ENCODE peak calls at places on chromosomes 6 and 20, in eight cellular contexts. One of them, this sample, is unnamed.
A peak's percentile ranks its signal among the peaks of the same experiment; 100 is the strongest.

GRCh38 chr6:158431560-158431959 is 119.3 kb downstream of the TULP4 start:
- ATAC-seq in IMR-90: no peak
- ATAC-seq in heart left ventricle: no peak
- ATAC-seq in pancreas: no peak
- ATAC-seq in K562: no peak
- ATAC-seq in RWPE2: no peak
- ATAC-seq in CD8-positive, alpha-beta T cell: no peak
- ATAC-seq in lower lobe of right lung: no peak
- ATAC-seq in this sample: no peak

GRCh38 chr6:47701374-47701773 is 3.0 kb downstream of the ADGRF4 start:
- ATAC-seq in RWPE2: peak; percentile 43
- ATAC-seq in lower lobe of right lung: no peak
- ATAC-seq in pancreas: no peak
- ATAC-seq in K562: no peak
- ATAC-seq in CD8-positive, alpha-beta T cell: no peak
- ATAC-seq in IMR-90: no peak
- ATAC-seq in heart left ventricle: no peak
- ATAC-seq in this sample: no peak

GRCh38 chr6:26250806-26251075 is 114.3 kb upstream of the BTN3A2 start:
- ATAC-seq in K562: no peak
- ATAC-seq in CD8-positive, alpha-beta T cell: peak; percentile 5
- ATAC-seq in IMR-90: no peak
- ATAC-seq in heart left ventricle: no peak
- ATAC-seq in pancreas: peak; percentile 47
- ATAC-seq in lower lobe of right lung: peak; percentile 59
- ATAC-seq in RWPE2: no peak
- ATAC-seq in this sample: no peak

GRCh38 chr20:44026932-44027685 is 112.5 kb downstream of the TOX2 start:
- ATAC-seq in lower lobe of right lung: no peak
- ATAC-seq in IMR-90: no peak
- ATAC-seq in heart left ventricle: no peak
- ATAC-seq in K562: no peak
- ATAC-seq in RWPE2: peak; percentile 3
- ATAC-seq in pancreas: no peak
- ATAC-seq in CD8-positive, alpha-beta T cell: no peak
- ATAC-seq in this sample: no peak

GRCh38 chr6:39088331-39088730 is 26.7 kb downstream of the SAYSD1 start:
- ATAC-seq in CD8-positive, alpha-beta T cell: peak; percentile 34
- ATAC-seq in RWPE2: peak; percentile 50
- ATAC-seq in pancreas: peak; percentile 75
- ATAC-seq in heart left ventricle: peak; percentile 79
- ATAC-seq in lower lobe of right lung: peak; percentile 71
- ATAC-seq in K562: peak; percentile 92
- ATAC-seq in IMR-90: peak; percentile 99
- ATAC-seq in this sample: peak; percentile 87

GRCh38 chr20:56779452-56780143 is 150.5 kb downstream of the TFAP2C start:
- ATAC-seq in heart left ventricle: no peak
- ATAC-seq in CD8-positive, alpha-beta T cell: no peak
- ATAC-seq in pancreas: no peak
- ATAC-seq in K562: no peak
- ATAC-seq in IMR-90: no peak
- ATAC-seq in RWPE2: no peak
- ATAC-seq in lower lobe of right lung: no peak
- ATAC-seq in this sample: no peak

GRCh38 chr20:49863666-49864065 is 51.0 kb downstream of the SLC9A8 start:
- ATAC-seq in IMR-90: no peak
- ATAC-seq in RWPE2: no peak
- ATAC-seq in K562: no peak
- ATAC-seq in pancreas: peak; percentile 50
- ATAC-seq in lower lobe of right lung: no peak
- ATAC-seq in heart left ventricle: no peak
- ATAC-seq in CD8-positive, alpha-beta T cell: no peak
- ATAC-seq in this sample: no peak

GRCh38 chr6:159931112-159931511 is 37.8 kb upstream of the IGF2R start:
- ATAC-seq in K562: no peak
- ATAC-seq in pancreas: no peak
- ATAC-seq in IMR-90: no peak
- ATAC-seq in RWPE2: no peak
- ATAC-seq in heart left ventricle: no peak
- ATAC-seq in CD8-positive, alpha-beta T cell: no peak
- ATAC-seq in lower lobe of right lung: no peak
- ATAC-seq in this sample: no peak

GRCh38 chr6:146999766-147000165 is 204.5 kb upstream of the STXBP5 start:
- ATAC-seq in CD8-positive, alpha-beta T cell: no peak
- ATAC-seq in K562: peak; percentile 77
- ATAC-seq in IMR-90: no peak
- ATAC-seq in RWPE2: no peak
- ATAC-seq in pancreas: no peak
- ATAC-seq in heart left ventricle: no peak
- ATAC-seq in lower lobe of right lung: no peak
- ATAC-seq in this sample: no peak

GRCh38 chr6:43308990-43309477 is 408 bp upstream of the CRIP3 start:
- ATAC-seq in IMR-90: no peak
- ATAC-seq in CD8-positive, alpha-beta T cell: no peak
- ATAC-seq in pancreas: peak; percentile 3
- ATAC-seq in RWPE2: no peak
- ATAC-seq in lower lobe of right lung: no peak
- ATAC-seq in K562: peak; percentile 8
- ATAC-seq in heart left ventricle: no peak
- ATAC-seq in this sample: peak; percentile 37

GRCh38 chr6:166462461-166463135 is 79.9 kb upstream of the MPC1 start:
- ATAC-seq in K562: no peak
- ATAC-seq in IMR-90: no peak
- ATAC-seq in RWPE2: no peak
- ATAC-seq in lower lobe of right lung: no peak
- ATAC-seq in CD8-positive, alpha-beta T cell: no peak
- ATAC-seq in heart left ventricle: no peak
- ATAC-seq in pancreas: no peak
- ATAC-seq in this sample: no peak

GRCh38 chr20:18197382-18198070 is 59.9 kb downstream of the KAT14 start:
- ATAC-seq in K562: no peak
- ATAC-seq in CD8-positive, alpha-beta T cell: no peak
- ATAC-seq in pancreas: no peak
- ATAC-seq in lower lobe of right lung: no peak
- ATAC-seq in IMR-90: no peak
- ATAC-seq in heart left ventricle: no peak
- ATAC-seq in RWPE2: peak; percentile 99
- ATAC-seq in this sample: no peak

GRCh38 chr6:7219310-7219709 is 93.7 kb downstream of the SSR1 start:
- ATAC-seq in RWPE2: no peak
- ATAC-seq in CD8-positive, alpha-beta T cell: no peak
- ATAC-seq in lower lobe of right lung: no peak
- ATAC-seq in pancreas: peak; percentile 13
- ATAC-seq in heart left ventricle: no peak
- ATAC-seq in IMR-90: peak; percentile 24
- ATAC-seq in K562: peak; percentile 64
- ATAC-seq in this sample: peak; percentile 33

GRCh38 chr20:52312131-52312729 is 120.7 kb upstream of the ZFP64 start:
- ATAC-seq in K562: peak; percentile 74
- ATAC-seq in CD8-positive, alpha-beta T cell: no peak
- ATAC-seq in IMR-90: peak; percentile 89
- ATAC-seq in pancreas: peak; percentile 89
- ATAC-seq in heart left ventricle: no peak
- ATAC-seq in RWPE2: peak; percentile 67
- ATAC-seq in lower lobe of right lung: peak; percentile 59
- ATAC-seq in this sample: no peak

GRCh38 chr20:49627329-49627761 is 59.4 kb upstream of the PTGIS start:
- ATAC-seq in CD8-positive, alpha-beta T cell: no peak
- ATAC-seq in RWPE2: peak; percentile 38
- ATAC-seq in IMR-90: no peak
- ATAC-seq in K562: no peak
- ATAC-seq in heart left ventricle: no peak
- ATAC-seq in lower lobe of right lung: peak; percentile 66
- ATAC-seq in pancreas: no peak
- ATAC-seq in this sample: no peak

GRCh38 chr6:5986847-5987246 is 19.9 kb downstream of the NRN1 start:
- ATAC-seq in pancreas: no peak
- ATAC-seq in RWPE2: no peak
- ATAC-seq in lower lobe of right lung: no peak
- ATAC-seq in K562: no peak
- ATAC-seq in CD8-positive, alpha-beta T cell: no peak
- ATAC-seq in IMR-90: no peak
- ATAC-seq in heart left ventricle: no peak
- ATAC-seq in this sample: no peak

GRCh38 chr6:117075218-117075617 is 190.1 kb upstream of the VGLL2 start:
- ATAC-seq in RWPE2: no peak
- ATAC-seq in heart left ventricle: no peak
- ATAC-seq in pancreas: no peak
- ATAC-seq in lower lobe of right lung: no peak
- ATAC-seq in CD8-positive, alpha-beta T cell: no peak
- ATAC-seq in IMR-90: no peak
- ATAC-seq in K562: no peak
- ATAC-seq in this sample: no peak

GRCh38 chr20:52402950-52403349 is 211.4 kb upstream of the ZFP64 start:
- ATAC-seq in lower lobe of right lung: no peak
- ATAC-seq in K562: no peak
- ATAC-seq in RWPE2: no peak
- ATAC-seq in CD8-positive, alpha-beta T cell: peak; percentile 32
- ATAC-seq in heart left ventricle: no peak
- ATAC-seq in pancreas: no peak
- ATAC-seq in IMR-90: no peak
- ATAC-seq in this sample: no peak

GRCh38 chr6:26520840-26521484 is 17.2 kb upstream of the HMGN4 start:
- ATAC-seq in lower lobe of right lung: peak; percentile 94
- ATAC-seq in CD8-positive, alpha-beta T cell: peak; percentile 80
- ATAC-seq in pancreas: peak; percentile 92
- ATAC-seq in IMR-90: peak; percentile 78
- ATAC-seq in K562: peak; percentile 78
- ATAC-seq in heart left ventricle: peak; percentile 92
- ATAC-seq in RWPE2: peak; percentile 71
- ATAC-seq in this sample: peak; percentile 91

GRCh38 chr6:161095916-161096315 is 104.3 kb downstream of the MAP3K4 start:
- ATAC-seq in CD8-positive, alpha-beta T cell: no peak
- ATAC-seq in IMR-90: no peak
- ATAC-seq in lower lobe of right lung: no peak
- ATAC-seq in K562: no peak
- ATAC-seq in pancreas: no peak
- ATAC-seq in RWPE2: no peak
- ATAC-seq in heart left ventricle: no peak
- ATAC-seq in this sample: no peak

GRCh38 chr6:161101517-161101916 is 109.9 kb downstream of the MAP3K4 start:
- ATAC-seq in K562: peak; percentile 80
- ATAC-seq in CD8-positive, alpha-beta T cell: no peak
- ATAC-seq in heart left ventricle: no peak
- ATAC-seq in pancreas: no peak
- ATAC-seq in RWPE2: no peak
- ATAC-seq in IMR-90: no peak
- ATAC-seq in lower lobe of right lung: no peak
- ATAC-seq in this sample: no peak

GRCh38 chr6:161104966-161105365 is 113.4 kb downstream of the MAP3K4 start:
- ATAC-seq in RWPE2: peak; percentile 44
- ATAC-seq in lower lobe of right lung: no peak
- ATAC-seq in IMR-90: no peak
- ATAC-seq in pancreas: no peak
- ATAC-seq in heart left ventricle: no peak
- ATAC-seq in CD8-positive, alpha-beta T cell: no peak
- ATAC-seq in K562: no peak
- ATAC-seq in this sample: no peak

GRCh38 chr6:161103475-161103874 is 111.9 kb downstream of the MAP3K4 start:
- ATAC-seq in heart left ventricle: no peak
- ATAC-seq in RWPE2: no peak
- ATAC-seq in IMR-90: no peak
- ATAC-seq in pancreas: no peak
- ATAC-seq in CD8-positive, alpha-beta T cell: no peak
- ATAC-seq in lower lobe of right lung: no peak
- ATAC-seq in K562: no peak
- ATAC-seq in this sample: no peak

GRCh38 chr6:161100072-161100471 is 108.5 kb downstream of the MAP3K4 start:
- ATAC-seq in RWPE2: no peak
- ATAC-seq in pancreas: peak; percentile 11
- ATAC-seq in IMR-90: no peak
- ATAC-seq in CD8-positive, alpha-beta T cell: no peak
- ATAC-seq in heart left ventricle: no peak
- ATAC-seq in lower lobe of right lung: no peak
- ATAC-seq in K562: peak; percentile 59
- ATAC-seq in this sample: no peak
- H3K36me3 ChIP-seq in RWPE2: peaks cover 89% of the 10 kb centered on the region
- H3K36me3 ChIP-seq in pancreas: peaks cover 4% of the 10 kb centered on the region
- H3K36me3 ChIP-seq in IMR-90: peaks cover 13% of the 10 kb centered on the region
- H3K36me3 ChIP-seq in CD8-positive, alpha-beta T cell: peaks cover 27% of the 10 kb centered on the region
- H3K36me3 ChIP-seq in heart left ventricle: peaks cover 98% of the 10 kb centered on the region
- H3K36me3 ChIP-seq in lower lobe of right lung: peaks cover 83% of the 10 kb centered on the region
- H3K36me3 ChIP-seq in K562: peaks cover 88% of the 10 kb centered on the region
- H3K36me3 ChIP-seq in this sample: peaks cover 98% of the 10 kb centered on the region

GRCh38 chr6:36110053-36110452 is 20.3 kb upstream of the MAPK13 start:
- ATAC-seq in K562: no peak
- ATAC-seq in pancreas: no peak
- ATAC-seq in heart left ventricle: no peak
- ATAC-seq in RWPE2: no peak
- ATAC-seq in lower lobe of right lung: no peak
- ATAC-seq in CD8-positive, alpha-beta T cell: no peak
- ATAC-seq in IMR-90: no peak
- ATAC-seq in this sample: peak; percentile 91

GRCh38 chr6:36099872-36100483 is 30.3 kb upstream of the MAPK13 start:
- ATAC-seq in RWPE2: no peak
- ATAC-seq in pancreas: no peak
- ATAC-seq in IMR-90: no peak
- ATAC-seq in heart left ventricle: peak; percentile 32
- ATAC-seq in K562: peak; percentile 72
- ATAC-seq in CD8-positive, alpha-beta T cell: peak; percentile 87
- ATAC-seq in lower lobe of right lung: peak; percentile 55
- ATAC-seq in this sample: no peak

GRCh38 chr6:36101691-36102090 is 28.6 kb upstream of the MAPK13 start:
- ATAC-seq in IMR-90: no peak
- ATAC-seq in heart left ventricle: no peak
- ATAC-seq in CD8-positive, alpha-beta T cell: no peak
- ATAC-seq in lower lobe of right lung: no peak
- ATAC-seq in pancreas: no peak
- ATAC-seq in RWPE2: no peak
- ATAC-seq in K562: no peak
- ATAC-seq in this sample: no peak

GRCh38 chr6:36109092-36109491 is 21.2 kb upstream of the MAPK13 start:
- ATAC-seq in CD8-positive, alpha-beta T cell: peak; percentile 93
- ATAC-seq in lower lobe of right lung: peak; percentile 14
- ATAC-seq in K562: no peak
- ATAC-seq in heart left ventricle: no peak
- ATAC-seq in IMR-90: no peak
- ATAC-seq in RWPE2: no peak
- ATAC-seq in pancreas: no peak
- ATAC-seq in this sample: no peak

GRCh38 chr6:36104836-36105235 is 25.5 kb upstream of the MAPK13 start:
- ATAC-seq in CD8-positive, alpha-beta T cell: no peak
- ATAC-seq in heart left ventricle: peak; percentile 64
- ATAC-seq in IMR-90: peak; percentile 89
- ATAC-seq in pancreas: peak; percentile 74
- ATAC-seq in lower lobe of right lung: no peak
- ATAC-seq in K562: no peak
- ATAC-seq in RWPE2: no peak
- ATAC-seq in this sample: no peak
- H3K36me3 ChIP-seq in CD8-positive, alpha-beta T cell: peaks cover 7% of the 10 kb centered on the region
- H3K36me3 ChIP-seq in heart left ventricle: peaks cover 93% of the 10 kb centered on the region
- H3K36me3 ChIP-seq in IMR-90: peaks cover 32% of the 10 kb centered on the region
- H3K36me3 ChIP-seq in pancreas: peaks cover 5% of the 10 kb centered on the region
- H3K36me3 ChIP-seq in lower lobe of right lung: peaks cover 87% of the 10 kb centered on the region
- H3K36me3 ChIP-seq in K562: peaks cover 69% of the 10 kb centered on the region
- H3K36me3 ChIP-seq in RWPE2: peaks cover 64% of the 10 kb centered on the region
- H3K36me3 ChIP-seq in this sample: no peaks in the 10 kb centered on the region

GRCh38 chr6:35483490-35483889 is 13.4 kb downstream of the TEAD3 start:
- ATAC-seq in pancreas: no peak
- ATAC-seq in RWPE2: no peak
- ATAC-seq in K562: no peak
- ATAC-seq in CD8-positive, alpha-beta T cell: no peak
- ATAC-seq in IMR-90: no peak
- ATAC-seq in lower lobe of right lung: no peak
- ATAC-seq in heart left ventricle: no peak
- ATAC-seq in this sample: no peak
- H3K36me3 ChIP-seq in pancreas: no peaks in the 10 kb centered on the region
- H3K36me3 ChIP-seq in RWPE2: peaks cover 26% of the 10 kb centered on the region
- H3K36me3 ChIP-seq in K562: no peaks in the 10 kb centered on the region
- H3K36me3 ChIP-seq in CD8-positive, alpha-beta T cell: no peaks in the 10 kb centered on the region
- H3K36me3 ChIP-seq in IMR-90: peaks cover 51% of the 10 kb centered on the region
- H3K36me3 ChIP-seq in lower lobe of right lung: peaks cover 34% of the 10 kb centered on the region
- H3K36me3 ChIP-seq in heart left ventricle: peaks cover 45% of the 10 kb centered on the region
- H3K36me3 ChIP-seq in this sample: no peaks in the 10 kb centered on the region

GRCh38 chr6:54009052-54009654 is 102.1 kb upstream of the MLIP start:
- ATAC-seq in pancreas: no peak
- ATAC-seq in RWPE2: no peak
- ATAC-seq in K562: no peak
- ATAC-seq in heart left ventricle: no peak
- ATAC-seq in lower lobe of right lung: no peak
- ATAC-seq in IMR-90: no peak
- ATAC-seq in CD8-positive, alpha-beta T cell: no peak
- ATAC-seq in this sample: no peak
- H3K36me3 ChIP-seq in pancreas: no peaks in the 10 kb centered on the region
- H3K36me3 ChIP-seq in RWPE2: no peaks in the 10 kb centered on the region
- H3K36me3 ChIP-seq in K562: no peaks in the 10 kb centered on the region
- H3K36me3 ChIP-seq in heart left ventricle: no peaks in the 10 kb centered on the region
- H3K36me3 ChIP-seq in lower lobe of right lung: no peaks in the 10 kb centered on the region
- H3K36me3 ChIP-seq in IMR-90: no peaks in the 10 kb centered on the region
- H3K36me3 ChIP-seq in CD8-positive, alpha-beta T cell: no peaks in the 10 kb centered on the region
- H3K36me3 ChIP-seq in this sample: no peaks in the 10 kb centered on the region